ENCODE peak calls at places on chromosomes 13 and 19, in four cellular contexts. E, G, C and I are unnamed samples.

GRCh38 chr19:52946322-52947310 is 16.1 kb downstream of the ZNF816 start:
- DNase-seq in C (no peak), E (no peak), G (no peak), I (no peak)

GRCh38 chr19:49127674-49128544 is 8.6 kb downstream of the PPFIA3 start:
- DNase-seq in E (peak), C (peak), G (peak), I (peak)

GRCh38 chr13:100980171-100980570 is 305.6 kb upstream of the TMTC4 start:
- DNase-seq in G (peak), E (no peak), C (no peak), I (no peak)

GRCh38 chr19:16403151-16403977 is 68.4 kb downstream of the EPS15L1 start:
- DNase-seq in G (no peak), E (no peak), C (no peak), I (no peak)

GRCh38 chr13:22024381-22024994 is 353.6 kb downstream of the FGF9 start:
- DNase-seq in E (no peak), G (no peak), C (no peak), I (no peak)

GRCh38 chr13:59780058-59780457 is 383.7 kb downstream of the DIAPH3 start:
- DNase-seq in C (no peak), E (no peak), G (no peak), I (no peak)

GRCh38 chr19:37007587-37008220 is 70.5 kb upstream of the ZNF420 start:
- DNase-seq in E (peak), G (peak), C (peak), I (no peak)

GRCh38 chr19:8569066-8569761 is 8.0 kb downstream of the MYO1F start:
- DNase-seq in C (peak), E (peak), G (peak), I (peak)

GRCh38 chr13:60335531-60335930 is 61.5 kb upstream of the TDRD3 start:
- DNase-seq in C (no peak), E (peak), G (no peak), I (no peak)

GRCh38 chr19:29678484-29679106 is 13.3 kb downstream of the PLEKHF1 start:
- DNase-seq in E (no peak), C (no peak), G (no peak), I (no peak)

GRCh38 chr19:46609511-46610412 is 8.6 kb downstream of the CALM3 start:
- DNase-seq in C (peak), G (no peak), E (no peak), I (peak)

GRCh38 chr13:102770435-102770834 is 3.2 kb downstream of the TEX30 start:
- DNase-seq in C (no peak), E (no peak), G (no peak), I (no peak)

GRCh38 chr19:29952646-29953045 is 10.6 kb downstream of the URI1 start:
- DNase-seq in C (no peak), E (no peak), G (no peak), I (no peak)

GRCh38 chr19:54133312-54133956 is 4.1 kb upstream of the CNOT3 start:
- DNase-seq in C (no peak), E (peak), G (no peak), I (no peak)

GRCh38 chr19:45140144-45140503 is 20.7 kb downstream of the NKPD1 start:
- DNase-seq in E (no peak), G (no peak), C (no peak), I (no peak)

GRCh38 chr19:28949535-28949934 is 263.4 kb downstream of the UQCRFS1 start:
- DNase-seq in G (no peak), E (no peak), C (no peak), I (no peak)

GRCh38 chr13:98853791-98854191 is 101.3 kb upstream of the SLC15A1 start:
- DNase-seq in G (peak), E (peak), C (no peak), I (peak)

GRCh38 chr13:33758113-33758512 is 59.8 kb upstream of the RFC3 start:
- DNase-seq in E (no peak), C (no peak), G (no peak), I (no peak)

GRCh38 chr19:48511800-48512503 is at the start of gene LMTK3:
- DNase-seq in E (no peak), C (peak), G (no peak), I (peak)

GRCh38 chr13:113978741-113979481 is 5.0 kb upstream of the C13orf46 start:
- DNase-seq in E (no peak), C (no peak), G (no peak), I (no peak)

GRCh38 chr19:31511098-31511497 is 161.9 kb upstream of the TSHZ3 start:
- DNase-seq in G (no peak), C (no peak), E (no peak), I (no peak)

GRCh38 chr19:3897936-3898335 is 17.5 kb downstream of the ATCAY start:
- DNase-seq in E (no peak), G (no peak), C (no peak), I (no peak)

GRCh38 chr13:107185889-107186288 is 618.0 kb upstream of the ARGLU1 start:
- DNase-seq in C (no peak), E (peak), G (peak), I (no peak)

GRCh38 chr19:3788991-3789778 is 3.0 kb upstream of the MATK start:
- DNase-seq in E (no peak), G (no peak), C (no peak), I (no peak)

GRCh38 chr13:41196620-41197019 is 2.3 kb upstream of the KBTBD7 start:
- DNase-seq in E (no peak), G (no peak), C (no peak), I (no peak)

GRCh38 chr13:113407531-113408393 is 43.8 kb upstream of the GRTP1 start:
- DNase-seq in G (no peak), E (no peak), C (no peak), I (no peak)

GRCh38 chr13:84431646-84432045 is 549.4 kb upstream of the SLITRK1 start:
- DNase-seq in E (peak), C (no peak), G (no peak), I (no peak)

GRCh38 chr13:98207411-98207810 is 30.3 kb upstream of the RNF113B start:
- DNase-seq in G (peak), E (peak), C (no peak), I (no peak)

GRCh38 chr19:4597975-4598671 is 38.6 kb upstream of the SEMA6B start:
- DNase-seq in C (no peak), G (peak), E (no peak), I (peak)

GRCh38 chr13:50645092-50645491 is 198.4 kb downstream of the DLEU7 start:
- DNase-seq in E (peak), C (no peak), G (peak), I (no peak)

GRCh38 chr13:99617474-99618255 is 116.4 kb downstream of the TM9SF2 start:
- DNase-seq in C (no peak), E (peak), G (peak), I (no peak)

GRCh38 chr19:2101417-2102335 is 5.0 kb downstream of the IZUMO4 start:
- DNase-seq in G (no peak), E (no peak), C (no peak), I (no peak)

GRCh38 chr13:100941811-100942361 is 267.3 kb upstream of the TMTC4 start:
- DNase-seq in C (no peak), E (no peak), G (no peak), I (no peak)

GRCh38 chr13:29529755-29530154 is 65.7 kb downstream of the SLC7A1 start:
- DNase-seq in C (no peak), E (no peak), G (no peak), I (no peak)

GRCh38 chr19:20385056-20385455 is 180.5 kb downstream of the ZNF737 start:
- DNase-seq in C (no peak), G (no peak), E (no peak), I (no peak)

GRCh38 chr13:74695021-74695800 is 561.0 kb upstream of the KLF12 start:
- DNase-seq in E (no peak), C (no peak), G (peak), I (no peak)

GRCh38 chr19:17076539-17076919 is 952 bp downstream of the MYO9B start:
- DNase-seq in G (no peak), E (peak), C (peak), I (no peak)

DNA sequence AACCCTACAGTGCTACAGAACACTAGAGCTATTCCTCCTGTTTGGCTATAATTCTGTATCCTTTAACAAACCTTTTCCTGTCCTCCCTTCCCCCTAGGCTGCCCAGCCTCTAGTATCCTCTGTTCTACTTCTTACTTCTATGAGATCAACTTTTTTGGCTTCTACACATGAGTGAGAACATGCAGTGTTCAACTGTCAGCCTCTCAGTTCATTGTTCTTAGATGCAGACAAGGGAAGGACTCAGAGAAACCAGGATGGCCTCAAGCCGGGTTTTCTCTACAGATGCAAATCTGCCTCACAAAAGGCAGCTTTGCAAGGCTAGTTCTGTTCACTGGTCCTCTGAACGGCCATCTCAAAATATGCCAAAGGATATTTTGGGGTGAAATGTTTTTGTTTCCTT is 18.4 kb downstream of the AMER2 start:
- DNase-seq in G (no peak), C (no peak), E (no peak), I (no peak)
- TF ChIP-seq CTCF in G (no peak), C (no peak), E (no peak), I (no peak)

DNA sequence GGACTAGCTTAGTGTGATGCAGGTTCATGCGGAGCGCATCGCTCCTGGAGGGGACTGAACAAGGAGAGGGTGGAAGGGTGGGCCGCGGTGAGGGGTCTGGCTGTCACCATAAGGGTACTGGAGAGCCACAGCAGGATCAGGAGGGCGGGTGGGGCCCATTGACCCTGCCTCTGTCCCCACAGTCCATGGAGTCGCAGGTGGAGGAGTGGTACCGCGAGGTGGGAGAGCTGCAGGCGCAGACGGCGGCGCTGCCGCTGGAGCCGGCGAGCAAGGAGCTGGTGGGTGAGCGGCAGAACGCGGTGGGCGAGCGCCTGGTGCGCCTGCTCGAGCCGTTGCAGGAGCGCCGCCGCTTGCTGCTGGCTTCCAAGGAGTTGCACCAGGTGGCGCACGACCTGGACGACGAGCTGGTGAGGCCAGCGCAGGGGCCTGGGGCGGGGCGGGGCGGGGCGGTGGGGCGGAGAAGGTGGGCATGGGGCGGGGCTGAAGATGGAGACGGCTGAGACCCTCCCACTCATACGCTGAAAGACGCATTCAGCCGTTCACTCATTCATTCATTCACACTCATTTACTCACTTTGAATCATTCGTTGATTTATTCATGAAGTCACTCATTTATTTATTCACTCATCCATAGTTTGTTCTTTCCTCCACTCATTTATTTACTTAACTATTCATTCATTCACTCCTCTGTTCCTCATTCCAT is 27.5 kb upstream of the SHKBP1 start:
- DNase-seq in E (peak), C (peak), G (peak), I (peak)
- TF ChIP-seq CTCF in E (peak), C (peak), G (peak), I (peak)

GRCh38 chr13:109387438-109387837 is 398.9 kb downstream of the IRS2 start:
- DNase-seq in G (no peak), C (no peak), E (no peak), I (no peak)
- TF ChIP-seq CTCF in G (no peak), C (no peak), E (no peak), I (no peak)

GRCh38 chr13:79673310-79673992 is 192.5 kb downstream of the NDFIP2 start:
- DNase-seq in G (no peak), C (no peak), E (no peak), I (no peak)

GRCh38 chr13:79673993-79674377 is 193.0 kb downstream of the NDFIP2 start:
- DNase-seq in E (no peak), C (no peak), G (no peak), I (no peak)

GRCh38 chr13:79678100-79678499 is 197.1 kb downstream of the NDFIP2 start:
- DNase-seq in E (peak), C (no peak), G (peak), I (no peak)

GRCh38 chr13:79674765-79675515 is 194.0 kb downstream of the NDFIP2 start:
- DNase-seq in E (no peak), C (no peak), G (no peak), I (no peak)

GRCh38 chr13:79675931-79676658 is 195.1 kb downstream of the NDFIP2 start:
- DNase-seq in G (no peak), E (no peak), C (no peak), I (no peak)
- TF ChIP-seq CTCF in G (no peak), E (no peak), C (no peak), I (no peak)

GRCh38 chr13:111911754-111912452 is 155.0 kb upstream of the SOX1 start:
- DNase-seq in C (peak), G (no peak), E (no peak), I (no peak)
- TF ChIP-seq CTCF in C (no peak), G (no peak), E (no peak), I (no peak)

DNA sequence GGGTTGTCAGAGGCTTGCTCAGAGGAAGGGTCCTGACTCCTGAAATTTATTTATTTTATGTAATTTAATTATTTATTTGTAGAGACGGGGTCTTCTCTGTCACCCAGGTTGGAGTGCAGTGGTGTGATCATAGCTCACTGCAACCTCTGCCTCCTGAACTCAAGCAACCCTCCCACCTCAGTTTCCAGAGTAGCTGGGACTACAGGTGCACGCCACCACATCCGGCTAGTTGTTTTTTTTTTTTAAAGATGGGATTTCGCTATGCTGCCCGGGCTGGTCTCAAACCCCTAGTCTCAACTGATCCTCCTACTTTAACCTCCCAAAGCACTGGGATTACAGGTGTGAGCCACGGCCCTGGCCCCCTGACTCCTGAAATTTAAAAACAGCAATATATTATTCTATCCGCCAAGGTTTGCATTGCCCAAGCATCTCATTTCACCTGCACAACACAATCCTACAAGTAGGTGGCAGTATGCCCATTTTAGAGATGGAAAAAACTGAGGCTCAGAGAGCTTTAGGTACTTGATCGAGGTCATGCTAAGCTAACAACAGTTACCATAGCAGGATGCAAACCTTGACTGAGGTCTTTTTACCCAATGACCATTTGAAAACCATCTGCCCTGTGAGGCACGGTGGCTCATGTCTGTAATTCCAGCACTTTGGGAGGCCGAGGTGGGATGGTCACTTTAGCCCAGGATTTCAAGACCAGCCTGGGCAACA is 18.1 kb downstream of the ARHGEF18 start:
- DNase-seq in G (peak), C (no peak), E (peak), I (peak)
- TF ChIP-seq CTCF in G (peak), C (peak), E (peak), I (peak)

GRCh38 chr19:42116308-42117075 is 15.8 kb downstream of the POU2F2 start:
- DNase-seq in C (no peak), E (no peak), G (no peak), I (no peak)
- TF ChIP-seq CTCF in C (no peak), E (no peak), G (peak), I (no peak)

GRCh38 chr19:18776288-18776594 is 14.9 kb downstream of the COMP start:
- DNase-seq in C (no peak), G (peak), E (peak), I (no peak)
- TF ChIP-seq CTCF in C (no peak), G (peak), E (peak), I (no peak)